ENCODE peak calls at places on chromosomes 16 and 17, in eight cellular contexts. One of them, this sample, is unnamed.

GRCh38 chr16:1237990-1238389 is 2.5 kb upstream of the TPSAB1 start:
- DNase-seq in tibial artery: no peak
- DNase-seq in nephron progenitor cell: no peak
- DNase-seq in ascending aorta: no peak
- DNase-seq in HL-60: no peak
- DNase-seq in GM23338: no peak
- DNase-seq in HepG2: no peak
- DNase-seq in fibroblast of the aortic adventitia: no peak
- DNase-seq in this sample: no peak

GRCh38 chr17:45231481-45232116 is 9.9 kb downstream of the FMNL1 start:
- DNase-seq in ascending aorta: no peak
- DNase-seq in fibroblast of the aortic adventitia: no peak
- DNase-seq in GM23338: peak; percentile 79
- DNase-seq in nephron progenitor cell: peak; percentile 49
- DNase-seq in HL-60: no peak
- DNase-seq in HepG2: peak; percentile 71
- DNase-seq in tibial artery: no peak
- DNase-seq in this sample: no peak

GRCh38 chr16:165539-166374 is at the start of gene HBM:
- DNase-seq in ascending aorta: no peak
- DNase-seq in HL-60: no peak
- DNase-seq in nephron progenitor cell: no peak
- DNase-seq in fibroblast of the aortic adventitia: no peak
- DNase-seq in GM23338: peak; percentile 40
- DNase-seq in tibial artery: no peak
- DNase-seq in HepG2: no peak
- DNase-seq in this sample: no peak

GRCh38 chr16:81589975-81590650 is 145.5 kb downstream of the CMIP start:
- DNase-seq in HL-60: no peak
- DNase-seq in GM23338: no peak
- DNase-seq in nephron progenitor cell: no peak
- DNase-seq in fibroblast of the aortic adventitia: no peak
- DNase-seq in HepG2: no peak
- DNase-seq in tibial artery: no peak
- DNase-seq in ascending aorta: no peak
- DNase-seq in this sample: no peak

GRCh38 chr17:4232168-4232813 is 31.5 kb downstream of the ANKFY1 start:
- DNase-seq in HL-60: no peak
- DNase-seq in tibial artery: no peak
- DNase-seq in ascending aorta: no peak
- DNase-seq in fibroblast of the aortic adventitia: peak; percentile 81
- DNase-seq in nephron progenitor cell: no peak
- DNase-seq in HepG2: no peak
- DNase-seq in GM23338: no peak
- DNase-seq in this sample: no peak

GRCh38 chr17:48814504-48814903 is 2.5 kb downstream of the TTLL6 start:
- DNase-seq in HepG2: peak; percentile 66
- DNase-seq in ascending aorta: no peak
- DNase-seq in GM23338: peak; percentile 88
- DNase-seq in HL-60: peak; percentile 56
- DNase-seq in fibroblast of the aortic adventitia: peak; percentile 56
- DNase-seq in tibial artery: peak; percentile 61
- DNase-seq in nephron progenitor cell: peak; percentile 60
- DNase-seq in this sample: no peak

GRCh38 chr17:15134363-15134762 is 130.8 kb downstream of the PMP22 start:
- DNase-seq in GM23338: peak; percentile 25
- DNase-seq in nephron progenitor cell: no peak
- DNase-seq in fibroblast of the aortic adventitia: no peak
- DNase-seq in HepG2: no peak
- DNase-seq in HL-60: no peak
- DNase-seq in tibial artery: no peak
- DNase-seq in ascending aorta: no peak
- DNase-seq in this sample: no peak

GRCh38 chr17:7314719-7315569 is at the start of gene GPS2:
- DNase-seq in ascending aorta: peak; percentile 61
- DNase-seq in GM23338: peak; percentile 95
- DNase-seq in fibroblast of the aortic adventitia: peak; percentile 67
- DNase-seq in HL-60: peak; percentile 79
- DNase-seq in HepG2: peak; percentile 81
- DNase-seq in nephron progenitor cell: peak; percentile 91
- DNase-seq in tibial artery: peak; percentile 91
- DNase-seq in this sample: peak; percentile 99

GRCh38 chr17:67615011-67615561 is 102.7 kb upstream of the NOL11 start:
- DNase-seq in nephron progenitor cell: no peak
- DNase-seq in HL-60: no peak
- DNase-seq in ascending aorta: no peak
- DNase-seq in GM23338: peak; percentile 40
- DNase-seq in HepG2: no peak
- DNase-seq in tibial artery: no peak
- DNase-seq in fibroblast of the aortic adventitia: peak; percentile 56
- DNase-seq in this sample: peak; percentile 70

GRCh38 chr16:49701867-49702494 is 153.9 kb downstream of the ZNF423 start:
- DNase-seq in fibroblast of the aortic adventitia: peak; percentile 64
- DNase-seq in HL-60: no peak
- DNase-seq in ascending aorta: peak; percentile 18
- DNase-seq in HepG2: no peak
- DNase-seq in GM23338: peak; percentile 83
- DNase-seq in tibial artery: peak; percentile 73
- DNase-seq in nephron progenitor cell: peak; percentile 67
- DNase-seq in this sample: peak; percentile 91

GRCh38 chr17:2779545-2779944 is 16.7 kb upstream of the RAP1GAP2 start:
- DNase-seq in GM23338: no peak
- DNase-seq in HepG2: no peak
- DNase-seq in HL-60: no peak
- DNase-seq in tibial artery: no peak
- DNase-seq in ascending aorta: no peak
- DNase-seq in nephron progenitor cell: no peak
- DNase-seq in fibroblast of the aortic adventitia: no peak
- DNase-seq in this sample: no peak

GRCh38 chr17:37781451-37781850 is 36.6 kb upstream of the HNF1B start:
- DNase-seq in HepG2: no peak
- DNase-seq in nephron progenitor cell: no peak
- DNase-seq in fibroblast of the aortic adventitia: no peak
- DNase-seq in HL-60: no peak
- DNase-seq in ascending aorta: no peak
- DNase-seq in tibial artery: no peak
- DNase-seq in GM23338: no peak
- DNase-seq in this sample: no peak

GRCh38 chr16:578870-579405 is 9.2 kb downstream of the PIGQ start:
- DNase-seq in HepG2: peak; percentile 60
- DNase-seq in GM23338: peak; percentile 93
- DNase-seq in nephron progenitor cell: peak; percentile 84
- DNase-seq in fibroblast of the aortic adventitia: peak; percentile 72
- DNase-seq in tibial artery: peak; percentile 62
- DNase-seq in HL-60: peak; percentile 85
- DNase-seq in ascending aorta: no peak
- DNase-seq in this sample: no peak

DNA sequence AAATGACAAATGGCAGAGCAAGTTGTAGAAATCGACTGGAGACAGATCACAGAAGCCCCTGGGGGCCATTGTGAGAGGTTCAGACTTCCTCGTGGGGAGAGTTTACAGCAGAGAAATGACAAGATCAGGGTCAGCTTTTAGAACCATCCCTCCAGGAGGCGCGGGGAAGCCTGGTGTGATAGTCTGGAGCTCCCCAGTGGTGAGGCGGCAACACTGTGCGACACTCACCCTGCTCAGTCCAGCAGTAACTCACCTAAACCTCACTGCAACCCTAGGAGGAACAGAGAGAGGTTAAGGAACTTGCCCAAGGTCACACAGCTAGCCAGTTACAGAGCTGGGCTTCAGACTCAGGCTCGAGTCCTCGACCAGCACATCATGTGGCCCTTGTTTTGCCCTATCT is 123.4 kb upstream of the IRX3 start:
- DNase-seq in GM23338: peak; percentile 17
- DNase-seq in HL-60: no peak
- DNase-seq in HepG2: no peak
- DNase-seq in tibial artery: no peak
- DNase-seq in ascending aorta: no peak
- DNase-seq in nephron progenitor cell: no peak
- DNase-seq in fibroblast of the aortic adventitia: no peak
- DNase-seq in this sample: no peak
- TF ChIP-seq CTCF in GM23338: peak; percentile 29
- TF ChIP-seq CTCF in HL-60: no peak
- TF ChIP-seq CTCF in HepG2: peak; percentile 3
- TF ChIP-seq CTCF in tibial artery: no peak
- TF ChIP-seq CTCF in ascending aorta: no peak
- TF ChIP-seq CTCF in nephron progenitor cell: no peak
- TF ChIP-seq CTCF in fibroblast of the aortic adventitia: no peak
- TF ChIP-seq CTCF in this sample: no peak

GRCh38 chr17:33288954-33289353 is 4.1 kb downstream of the ASIC2 start:
- DNase-seq in fibroblast of the aortic adventitia: no peak
- DNase-seq in GM23338: peak; percentile 53
- DNase-seq in HL-60: no peak
- DNase-seq in nephron progenitor cell: no peak
- DNase-seq in ascending aorta: no peak
- DNase-seq in HepG2: no peak
- DNase-seq in tibial artery: no peak
- DNase-seq in this sample: no peak

GRCh38 chr17:33290156-33290697 is 2.9 kb downstream of the ASIC2 start:
- DNase-seq in GM23338: no peak
- DNase-seq in HL-60: no peak
- DNase-seq in fibroblast of the aortic adventitia: no peak
- DNase-seq in HepG2: no peak
- DNase-seq in tibial artery: no peak
- DNase-seq in ascending aorta: no peak
- DNase-seq in nephron progenitor cell: no peak
- DNase-seq in this sample: peak; percentile 74

GRCh38 chr17:33292184-33292980 is 713 bp downstream of the ASIC2 start:
- DNase-seq in HepG2: no peak
- DNase-seq in GM23338: peak; percentile 58
- DNase-seq in HL-60: no peak
- DNase-seq in fibroblast of the aortic adventitia: peak; percentile 2
- DNase-seq in nephron progenitor cell: peak; percentile 71
- DNase-seq in ascending aorta: no peak
- DNase-seq in tibial artery: no peak
- DNase-seq in this sample: no peak

GRCh38 chr17:33292981-33293867 is at the start of gene ASIC2:
- DNase-seq in tibial artery: no peak
- DNase-seq in HL-60: no peak
- DNase-seq in fibroblast of the aortic adventitia: no peak
- DNase-seq in ascending aorta: no peak
- DNase-seq in HepG2: no peak
- DNase-seq in GM23338: peak; percentile 85
- DNase-seq in nephron progenitor cell: peak; percentile 69
- DNase-seq in this sample: no peak

DNA sequence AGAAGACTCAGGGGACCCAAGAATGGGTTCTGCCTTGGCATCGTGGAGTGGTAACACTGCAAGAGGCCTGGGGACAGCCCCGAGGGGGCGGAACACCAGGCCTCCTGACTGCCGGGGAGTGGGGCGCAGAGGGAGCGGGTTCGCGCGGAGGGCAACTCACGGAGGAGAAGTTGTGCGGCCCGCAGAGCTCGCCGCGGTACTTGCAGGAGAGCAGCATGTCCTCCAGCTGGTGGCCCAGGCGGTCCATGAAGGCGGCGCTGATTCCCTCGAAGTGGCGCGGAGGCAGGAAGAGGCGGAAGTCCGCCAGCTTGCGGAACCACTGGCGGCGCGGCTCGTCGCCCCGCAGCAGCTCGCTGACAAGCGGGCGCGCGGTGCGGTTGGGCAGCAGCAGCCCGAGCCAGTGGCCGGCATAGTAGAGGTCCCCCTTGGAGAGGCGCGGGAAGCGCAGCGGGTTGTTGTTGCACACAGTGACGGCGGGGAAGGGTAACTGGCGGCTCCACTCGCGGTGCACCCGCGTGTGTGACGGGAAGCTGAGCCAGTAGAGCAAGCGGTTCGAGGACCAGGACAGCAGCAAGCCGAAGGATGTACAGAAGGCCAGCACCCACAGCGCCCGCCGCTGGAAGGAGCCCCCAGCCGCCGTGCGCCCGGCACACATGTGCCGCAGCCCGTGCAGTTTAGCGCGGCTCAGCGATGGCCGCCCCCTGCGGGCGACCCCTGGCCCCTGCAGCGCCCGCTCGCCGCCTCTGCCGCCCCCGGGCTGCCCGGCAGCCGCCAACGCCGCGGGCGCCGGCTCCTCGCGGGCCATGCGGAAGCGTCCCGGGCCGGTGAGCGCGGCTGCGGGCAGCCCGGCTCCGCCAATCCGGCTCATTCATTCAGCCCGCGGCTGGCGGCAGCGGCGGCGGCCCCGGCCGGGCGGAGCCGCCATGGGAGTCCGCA is 1.6 kb downstream of the ASIC2 start:
- DNase-seq in tibial artery: no peak
- DNase-seq in ascending aorta: no peak
- DNase-seq in fibroblast of the aortic adventitia: no peak
- DNase-seq in GM23338: peak; percentile 71
- DNase-seq in HepG2: no peak
- DNase-seq in HL-60: peak; percentile 21
- DNase-seq in nephron progenitor cell: peak; percentile 66
- DNase-seq in this sample: peak; percentile 86
- TF ChIP-seq CTCF in tibial artery: no peak
- TF ChIP-seq CTCF in ascending aorta: no peak
- TF ChIP-seq CTCF in fibroblast of the aortic adventitia: no peak
- TF ChIP-seq CTCF in GM23338: peak; percentile 46
- TF ChIP-seq CTCF in HepG2: no peak
- TF ChIP-seq CTCF in HL-60: no peak
- TF ChIP-seq CTCF in nephron progenitor cell: no peak
- TF ChIP-seq CTCF in this sample: no peak

GRCh38 chr16:66274335-66275110 is 92.0 kb upstream of the CDH5 start:
- DNase-seq in HepG2: peak; percentile 20
- DNase-seq in nephron progenitor cell: no peak
- DNase-seq in GM23338: no peak
- DNase-seq in fibroblast of the aortic adventitia: peak; percentile 55
- DNase-seq in HL-60: no peak
- DNase-seq in tibial artery: no peak
- DNase-seq in ascending aorta: no peak
- DNase-seq in this sample: peak; percentile 74
- TF ChIP-seq CTCF in HepG2: no peak
- TF ChIP-seq CTCF in nephron progenitor cell: no peak
- TF ChIP-seq CTCF in GM23338: no peak
- TF ChIP-seq CTCF in fibroblast of the aortic adventitia: peak; percentile 48
- TF ChIP-seq CTCF in HL-60: no peak
- TF ChIP-seq CTCF in tibial artery: peak; percentile 5
- TF ChIP-seq CTCF in ascending aorta: no peak
- TF ChIP-seq CTCF in this sample: no peak

GRCh38 chr16:2432286-2432685 is 3.0 kb downstream of the CCNF start:
- DNase-seq in GM23338: no peak
- DNase-seq in nephron progenitor cell: no peak
- DNase-seq in HepG2: no peak
- DNase-seq in ascending aorta: no peak
- DNase-seq in fibroblast of the aortic adventitia: no peak
- DNase-seq in tibial artery: no peak
- DNase-seq in HL-60: no peak
- DNase-seq in this sample: no peak

GRCh38 chr16:2428051-2428786 is 1.0 kb upstream of the CCNF start:
- DNase-seq in GM23338: peak; percentile 58
- DNase-seq in HepG2: no peak
- DNase-seq in HL-60: no peak
- DNase-seq in nephron progenitor cell: peak; percentile 61
- DNase-seq in fibroblast of the aortic adventitia: peak; percentile 7
- DNase-seq in tibial artery: peak; percentile 27
- DNase-seq in ascending aorta: no peak
- DNase-seq in this sample: no peak

GRCh38 chr16:2429037-2429770 is at the start of gene CCNF:
- DNase-seq in nephron progenitor cell: peak; percentile 99
- DNase-seq in fibroblast of the aortic adventitia: peak; percentile 91
- DNase-seq in ascending aorta: peak; percentile 88
- DNase-seq in HL-60: peak; percentile 97
- DNase-seq in tibial artery: peak; percentile 96
- DNase-seq in HepG2: peak; percentile 85
- DNase-seq in GM23338: peak; percentile 98
- DNase-seq in this sample: peak; percentile 99

GRCh38 chr16:2428787-2429036 is 535 bp upstream of the CCNF start:
- DNase-seq in HL-60: no peak
- DNase-seq in ascending aorta: no peak
- DNase-seq in nephron progenitor cell: no peak
- DNase-seq in fibroblast of the aortic adventitia: no peak
- DNase-seq in tibial artery: no peak
- DNase-seq in GM23338: no peak
- DNase-seq in HepG2: no peak
- DNase-seq in this sample: no peak

GRCh38 chr16:2429771-2430663 is 770 bp downstream of the CCNF start:
- DNase-seq in ascending aorta: no peak
- DNase-seq in HepG2: peak; percentile 54
- DNase-seq in tibial artery: no peak
- DNase-seq in fibroblast of the aortic adventitia: peak; percentile 16
- DNase-seq in HL-60: peak; percentile 26
- DNase-seq in nephron progenitor cell: peak; percentile 47
- DNase-seq in GM23338: peak; percentile 51
- DNase-seq in this sample: no peak
- TF ChIP-seq CTCF in ascending aorta: no peak
- TF ChIP-seq CTCF in HepG2: peak; percentile 67
- TF ChIP-seq CTCF in tibial artery: no peak
- TF ChIP-seq CTCF in fibroblast of the aortic adventitia: no peak
- TF ChIP-seq CTCF in HL-60: peak; percentile 7
- TF ChIP-seq CTCF in nephron progenitor cell: no peak
- TF ChIP-seq CTCF in GM23338: no peak
- TF ChIP-seq CTCF in this sample: no peak

This sample was measured in lower leg skin.